ENCODE peak calls at places on chromosomes 11 and 22, in four cellular contexts. K, I, P and M are unnamed samples.

GRCh38 chr22:47112994-47113879 is 350.8 kb downstream of the TBC1D22A start:
- DNase-seq in K (no peak), I (no peak), P (no peak), M (no peak)

GRCh38 chr11:3341298-3341697 is 37.6 kb downstream of the ZNF195 start:
- DNase-seq in K (peak), I (no peak), P (peak), M (peak)

GRCh38 chr11:73566422-73566821 is 31.5 kb downstream of the FAM168A start:
- DNase-seq in K (no peak), I (no peak), P (no peak), M (no peak)

GRCh38 chr11:73391665-73392064 is 15.5 kb downstream of the RELT start:
- DNase-seq in K (no peak), I (no peak), P (no peak), M (no peak)

GRCh38 chr11:16806791-16807190 is 68.3 kb downstream of the C11orf58 start:
- DNase-seq in K (no peak), I (no peak), P (no peak), M (peak)

GRCh38 chr11:11081273-11081672 is 223.4 kb upstream of the ZBED5 start:
- DNase-seq in K (no peak), I (no peak), P (no peak), M (no peak)

GRCh38 chr22:47071812-47072641 is 309.6 kb downstream of the TBC1D22A start:
- DNase-seq in K (no peak), I (no peak), P (no peak), M (no peak)

GRCh38 chr11:94507485-94507884 is 4.8 kb upstream of the C11orf97 start:
- DNase-seq in K (no peak), I (no peak), P (no peak), M (no peak)

GRCh38 chr11:96154802-96155520 is 188.0 kb downstream of the MAML2 start:
- DNase-seq in K (no peak), I (no peak), P (no peak), M (no peak)

GRCh38 chr11:90542092-90542491 is 319.2 kb upstream of the CHORDC1 start:
- DNase-seq in K (no peak), I (no peak), P (no peak), M (no peak)

GRCh38 chr11:131677832-131678470 is 307.5 kb downstream of the NTM start:
- DNase-seq in K (no peak), I (no peak), P (no peak), M (no peak)

GRCh38 chr11:3609416-3610265 is 32.2 kb downstream of the ART5 start:
- DNase-seq in K (peak), I (no peak), P (peak), M (peak)

GRCh38 chr22:39152024-39152510 is 413 bp downstream of the CBX7 start:
- DNase-seq in K (no peak), I (no peak), P (no peak), M (no peak)

GRCh38 chr22:34410111-34410510 is 489.8 kb upstream of the LARGE1 start:
- DNase-seq in K (no peak), I (no peak), P (no peak), M (no peak)

GRCh38 chr11:65793144-65793581 is 6.3 kb downstream of the OVOL1 start:
- DNase-seq in K (no peak), I (no peak), P (no peak), M (no peak)

GRCh38 chr11:23399995-23400394 is 539.7 kb upstream of the CCDC179 start:
- DNase-seq in K (no peak), I (no peak), P (no peak), M (no peak)

GRCh38 chr11:68825603-68826002 is 16.1 kb downstream of the CPT1A start:
- DNase-seq in K (peak), I (no peak), P (peak), M (no peak)

GRCh38 chr11:37616291-37616690 is 1018.3 kb upstream of the RAG2 start:
- DNase-seq in K (no peak), I (no peak), P (no peak), M (no peak)

GRCh38 chr22:27679722-27680488 is 121.7 kb downstream of the MN1 start:
- DNase-seq in K (no peak), I (no peak), P (no peak), M (no peak)

GRCh38 chr11:30879322-30880020 is 293.3 kb upstream of the MPPED2 start:
- DNase-seq in K (no peak), I (no peak), P (no peak), M (no peak)

GRCh38 chr22:24730864-24731263 is 43.7 kb downstream of the PIWIL3 start:
- DNase-seq in K (no peak), I (no peak), P (peak), M (no peak)

GRCh38 chr11:25766332-25767015 is 565.5 kb upstream of the ANO3 start:
- DNase-seq in K (no peak), I (no peak), P (no peak), M (no peak)

GRCh38 chr11:47376543-47377371 is 1.6 kb downstream of the SPI1 start:
- DNase-seq in K (peak), I (no peak), P (no peak), M (no peak)

GRCh38 chr11:120208777-120209176 is 2.1 kb upstream of the OAF start:
- DNase-seq in K (peak), I (no peak), P (peak), M (no peak)

GRCh38 chr11:1299621-1300020 is 9.8 kb downstream of the TOLLIP start:
- DNase-seq in K (no peak), I (no peak), P (no peak), M (no peak)

GRCh38 chr11:70225629-70226582 is 22.8 kb downstream of the FADD start:
- DNase-seq in K (no peak), I (no peak), P (no peak), M (no peak)

GRCh38 chr11:118342503-118343161 is at the start of gene CD3D:
- DNase-seq in K (peak), I (no peak), P (peak), M (no peak)

GRCh38 chr11:9717719-9718118 is 53.8 kb downstream of the SWAP70 start:
- DNase-seq in K (no peak), I (no peak), P (no peak), M (no peak)

GRCh38 chr22:17199131-17199731 is 20.0 kb downstream of the ADA2 start:
- DNase-seq in K (no peak), I (no peak), P (no peak), M (no peak)

GRCh38 chr11:104467414-104467813 is 303.5 kb upstream of the PDGFD start:
- DNase-seq in K (no peak), I (no peak), P (no peak), M (no peak)

GRCh38 chr11:2086239-2087040 is 52.7 kb downstream of the IGF2 start:
- DNase-seq in K (peak), I (no peak), P (no peak), M (no peak)

GRCh38 chr11:119125849-119126248 is 4.5 kb downstream of the HINFP start:
- DNase-seq in K (no peak), I (no peak), P (no peak), M (no peak)

GRCh38 chr11:71358122-71358728 is 90.0 kb downstream of the DHCR7 start:
- DNase-seq in K (no peak), I (no peak), P (no peak), M (no peak)

GRCh38 chr11:27213232-27213660 is 149.8 kb downstream of the CCDC34 start:
- DNase-seq in K (no peak), I (peak), P (no peak), M (no peak)

GRCh38 chr11:119339581-119340334 is 925 bp downstream of the C1QTNF5 start:
- DNase-seq in K (peak), I (no peak), P (peak), M (peak)

GRCh38 chr22:35731321-35731720 is 13.6 kb downstream of the APOL5 start:
- DNase-seq in K (no peak), I (no peak), P (no peak), M (no peak)

GRCh38 chr11:46504817-46505613 is 88.8 kb downstream of the AMBRA1 start:
- DNase-seq in K (no peak), I (no peak), P (peak), M (no peak)

GRCh38 chr11:7251487-7251835 is 243 bp upstream of the SYT9 start:
- DNase-seq in K (no peak), I (no peak), P (no peak), M (no peak)

GRCh38 chr22:23119492-23120414 is 22.0 kb downstream of the RSPH14 start:
- DNase-seq in K (no peak), I (no peak), P (no peak), M (no peak)

DNA sequence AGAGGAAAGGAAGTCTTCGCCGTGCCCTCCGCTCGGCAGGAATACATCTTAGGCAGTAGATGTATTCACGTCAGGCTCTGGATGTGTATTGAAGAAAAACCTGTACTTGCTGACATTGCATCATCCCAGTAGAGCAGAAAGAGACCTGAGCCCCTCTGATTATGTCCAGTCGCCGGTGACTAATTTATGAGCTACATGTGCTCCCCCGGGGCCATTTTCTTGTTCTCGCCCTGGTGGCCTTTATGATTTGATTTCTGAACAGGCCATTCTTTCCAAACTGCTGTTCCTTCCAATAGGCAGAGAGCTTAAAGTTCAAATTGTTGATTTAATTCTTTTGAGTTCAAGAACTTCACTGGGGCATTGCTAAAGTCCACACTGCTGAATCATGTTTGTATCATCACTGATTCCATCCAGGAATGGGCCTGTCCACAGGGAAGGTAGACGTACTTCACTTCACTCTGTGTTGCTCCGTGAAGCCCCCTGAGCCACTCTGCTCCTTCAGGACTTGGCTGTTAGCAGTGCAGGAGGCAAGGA is 137.3 kb upstream of the RASSF10 start:
- DNase-seq in K (no peak), I (no peak), P (no peak), M (no peak)
- TF ChIP-seq TARDBP in K (no peak), I (no peak), P (no peak), M (no peak)

DNA sequence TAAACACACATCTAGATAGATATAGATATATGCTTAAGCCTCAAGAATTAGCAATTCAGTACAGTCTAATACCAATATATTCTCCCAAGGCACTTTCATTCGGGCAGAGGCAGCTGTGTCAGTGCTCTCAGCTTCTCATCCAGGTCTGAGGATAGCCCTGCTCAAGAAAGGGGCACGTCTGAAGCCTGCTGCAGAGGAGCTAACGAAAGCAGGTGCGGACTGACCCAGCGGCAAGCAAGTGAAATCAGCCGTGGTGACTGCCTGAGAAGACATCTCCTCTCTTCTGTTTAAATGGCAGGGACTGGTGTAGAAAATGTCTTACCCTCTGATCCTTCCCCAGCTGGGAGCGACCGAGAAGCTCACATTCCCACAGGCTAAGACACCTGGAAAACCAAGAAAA is 468.6 kb downstream of the BRD1 start:
- DNase-seq in K (no peak), I (no peak), P (no peak), M (no peak)
- TF ChIP-seq FOXM1 in K (no peak), I (no peak), P (no peak), M (no peak)

DNA sequence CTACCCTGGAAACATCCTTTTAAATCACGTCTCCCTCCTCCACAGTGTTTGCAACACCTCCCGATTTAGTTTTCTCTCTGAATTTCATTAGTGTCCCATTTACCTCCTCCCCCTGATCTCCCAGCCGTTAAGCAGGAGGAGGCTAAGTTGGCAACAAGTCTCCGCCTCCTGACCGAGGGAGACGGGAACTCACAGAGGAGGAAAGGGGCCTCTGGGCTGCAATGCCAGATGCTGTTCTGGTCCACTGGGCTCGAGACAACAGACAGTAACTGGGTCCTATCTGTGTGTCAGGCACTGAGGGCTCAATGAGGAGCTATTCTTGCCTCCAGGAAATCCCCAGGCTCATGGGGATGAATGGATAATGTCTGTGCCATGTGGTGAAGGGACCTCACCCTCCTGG is 228.1 kb downstream of the TENM4 start:
- DNase-seq in K (no peak), I (no peak), P (no peak), M (no peak)
- TF ChIP-seq TARDBP in K (no peak), I (no peak), P (no peak), M (no peak)

DNA sequence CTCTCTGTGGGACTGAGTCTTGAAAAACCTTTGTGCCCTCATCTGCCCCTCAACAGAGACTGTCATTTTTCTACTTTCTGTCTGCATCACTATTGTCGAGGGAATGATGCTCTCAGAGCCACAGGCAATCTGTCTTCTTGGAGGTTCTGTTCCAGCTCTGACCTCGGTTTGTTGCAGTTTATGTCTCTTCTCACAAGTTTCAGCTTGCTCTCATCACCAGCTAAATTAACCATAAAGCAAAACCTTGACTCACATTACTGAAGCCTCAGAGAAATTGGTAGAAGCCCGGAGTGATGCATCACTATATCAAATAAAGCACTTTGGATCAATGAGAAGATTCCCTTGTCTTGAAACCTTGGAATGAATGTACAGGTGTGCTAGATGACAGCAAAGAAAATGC is 60.6 kb upstream of the BLID start:
- DNase-seq in K (no peak), I (no peak), P (no peak), M (no peak)
- TF ChIP-seq FOXM1 in K (no peak), I (no peak), P (no peak), M (no peak)

GRCh38 chr11:41784513-41785335 is 325.3 kb upstream of the LRRC4C start:
- DNase-seq in K (no peak), I (no peak), P (no peak), M (no peak)
- TF ChIP-seq TARDBP in K (no peak), I (no peak), P (no peak), M (no peak)

GRCh38 chr11:34600339-34601084 is 20.4 kb upstream of the EHF start:
- DNase-seq in K (peak), I (no peak), P (peak), M (no peak)

GRCh38 chr11:34603129-34604001 is 17.5 kb upstream of the EHF start:
- DNase-seq in K (peak), I (no peak), P (no peak), M (no peak)

GRCh38 chr11:34601609-34602008 is 19.3 kb upstream of the EHF start:
- DNase-seq in K (no peak), I (no peak), P (peak), M (no peak)

GRCh38 chr11:34601085-34601444 is 19.8 kb upstream of the EHF start:
- DNase-seq in K (no peak), I (no peak), P (no peak), M (no peak)

GRCh38 chr11:34602245-34602644 is 18.6 kb upstream of the EHF start:
- DNase-seq in K (no peak), I (no peak), P (no peak), M (no peak)
- TF ChIP-seq FOXM1 in K (no peak), I (no peak), P (no peak), M (no peak)